ENCODE peak calls at places on chromosomes 6 and 20, in nine cellular contexts. T, G, J, B, P, U, K, N and R are unnamed samples.

GRCh38 chr6:141641406-141641805 is 491.3 kb upstream of the GJE1 start:
- DNase-seq in T (no peak), G (peak; percentile 5), J (no peak), B (peak; percentile 3), P (no peak), U (no peak), K (no peak), N (no peak), R (no peak)

GRCh38 chr20:45343445-45343866 is 4.8 kb downstream of the SDC4 start:
- DNase-seq in T (no peak), G (peak; percentile 71), J (peak; percentile 74), B (no peak), P (no peak), U (no peak), K (no peak), N (no peak), R (no peak)

GRCh38 chr6:133551847-133552331 is 310.7 kb downstream of the EYA4 start:
- DNase-seq in T (peak; percentile 19), G (peak; percentile 69), J (no peak), B (peak; percentile 98), P (peak; percentile 66), U (no peak), K (peak; percentile 71), N (no peak), R (peak; percentile 99)

GRCh38 chr6:151071295-151071694 is 168.5 kb upstream of the AKAP12 start:
- DNase-seq in T (no peak), G (peak; percentile 35), J (no peak), B (peak; percentile 77), P (no peak), U (no peak), K (peak; percentile 35), N (no peak), R (peak; percentile 88)

GRCh38 chr6:106623039-106623438 is 6.3 kb downstream of the RTN4IP1 start:
- DNase-seq in T (no peak), G (no peak), J (no peak), B (no peak), P (no peak), U (no peak), K (no peak), N (no peak), R (no peak)

GRCh38 chr6:148507774-148508173 is 165.1 kb downstream of the SASH1 start:
- DNase-seq in T (no peak), G (no peak), J (no peak), B (no peak), P (no peak), U (no peak), K (no peak), N (no peak), R (peak; percentile 60)

GRCh38 chr6:50602191-50602810 is 111.0 kb upstream of the TFAP2D start:
- DNase-seq in T (peak; percentile 45), G (peak; percentile 76), J (no peak), B (peak; percentile 57), P (no peak), U (peak; percentile 30), K (peak; percentile 42), N (peak; percentile 20), R (peak; percentile 33)

GRCh38 chr20:45933231-45934045 is 1.0 kb upstream of the PCIF1 start:
- DNase-seq in T (peak; percentile 77), G (peak; percentile 91), J (peak; percentile 86), B (peak; percentile 90), P (no peak), U (peak; percentile 70), K (peak; percentile 74), N (peak; percentile 64), R (peak; percentile 84)

GRCh38 chr20:62938105-62938888 is at the start of gene GID8:
- DNase-seq in T (peak; percentile 49), G (peak; percentile 39), J (peak; percentile 75), B (peak; percentile 57), P (no peak), U (peak; percentile 59), K (peak; percentile 39), N (no peak), R (peak; percentile 53)

GRCh38 chr20:10728873-10729670 is 55.3 kb upstream of the JAG1 start:
- DNase-seq in T (no peak), G (peak; percentile 56), J (no peak), B (no peak), P (no peak), U (no peak), K (peak; percentile 66), N (no peak), R (peak; percentile 48)

GRCh38 chr6:54493138-54493537 is 184.9 kb downstream of the TINAG start:
- DNase-seq in T (peak; percentile 48), G (peak; percentile 92), J (no peak), B (peak; percentile 45), P (peak; percentile 48), U (no peak), K (peak; percentile 93), N (no peak), R (peak; percentile 81)

GRCh38 chr6:88982720-88983119 is 19.3 kb upstream of the RNGTT start:
- DNase-seq in T (peak; percentile 66), G (peak; percentile 84), J (no peak), B (peak; percentile 91), P (peak; percentile 69), U (no peak), K (peak; percentile 79), N (no peak), R (peak; percentile 85)

GRCh38 chr20:19275630-19276071 is 63.2 kb downstream of the SLC24A3 start:
- DNase-seq in T (no peak), G (no peak), J (peak; percentile 51), B (no peak), P (no peak), U (no peak), K (peak; percentile 16), N (no peak), R (no peak)

GRCh38 chr20:13458860-13459451 is 179.8 kb downstream of the TASP1 start:
- DNase-seq in T (peak; percentile 34), G (peak; percentile 49), J (no peak), B (peak; percentile 45), P (no peak), U (peak; percentile 22), K (peak; percentile 42), N (no peak), R (peak; percentile 35)

GRCh38 chr6:35259946-35260626 is 551 bp downstream of the ZNF76 start:
- DNase-seq in T (peak; percentile 47), G (peak; percentile 44), J (peak; percentile 86), B (peak; percentile 48), P (no peak), U (peak; percentile 75), K (peak; percentile 82), N (no peak), R (peak; percentile 33)

GRCh38 chr6:98957440-98957839 is 9.7 kb upstream of the FBXL4 start:
- DNase-seq in T (no peak), G (peak; percentile 73), J (peak; percentile 50), B (peak; percentile 77), P (peak; percentile 67), U (peak; percentile 15), K (peak; percentile 68), N (no peak), R (peak; percentile 87)

GRCh38 chr6:4295058-4295788 is 159.8 kb upstream of the ECI2 start:
- DNase-seq in T (no peak), G (no peak), J (no peak), B (no peak), P (no peak), U (no peak), K (no peak), N (no peak), R (no peak)

GRCh38 chr20:48722737-48723191 is 105.0 kb downstream of the PREX1 start:
- DNase-seq in T (no peak), G (peak; percentile 51), J (no peak), B (peak; percentile 44), P (no peak), U (no peak), K (no peak), N (no peak), R (peak; percentile 72)

GRCh38 chr20:18172379-18172778 is 34.7 kb downstream of the KAT14 start:
- DNase-seq in T (no peak), G (peak; percentile 57), J (no peak), B (no peak), P (no peak), U (no peak), K (no peak), N (no peak), R (no peak)

GRCh38 chr20:1286267-1287036 is 20.4 kb downstream of the SNPH start:
- DNase-seq in T (no peak), G (no peak), J (no peak), B (peak; percentile 72), P (no peak), U (no peak), K (no peak), N (no peak), R (no peak)

GRCh38 chr6:16712931-16713484 is 48.3 kb downstream of the ATXN1 start:
- DNase-seq in T (peak; percentile 92), G (peak; percentile 92), J (no peak), B (peak; percentile 85), P (peak; percentile 38), U (no peak), K (peak; percentile 97), N (no peak), R (peak; percentile 95)

GRCh38 chr6:16803294-16804006 is 42.2 kb upstream of the ATXN1 start:
- DNase-seq in T (no peak), G (no peak), J (no peak), B (no peak), P (no peak), U (peak; percentile 18), K (no peak), N (peak; percentile 69), R (no peak)

GRCh38 chr6:116887884-116888283 is 10.8 kb downstream of the RFX6 start:
- DNase-seq in T (no peak), G (no peak), J (no peak), B (no peak), P (no peak), U (no peak), K (no peak), N (no peak), R (no peak)

GRCh38 chr6:166533205-166533824 is 53.2 kb downstream of the RAMACL start:
- DNase-seq in T (no peak), G (peak; percentile 20), J (peak; percentile 59), B (no peak), P (no peak), U (no peak), K (no peak), N (no peak), R (no peak)

GRCh38 chr6:152094276-152094675 is 286.8 kb downstream of the ESR1 start:
- DNase-seq in T (no peak), G (no peak), J (no peak), B (no peak), P (no peak), U (no peak), K (no peak), N (no peak), R (no peak)

GRCh38 chr6:105862936-105863603 is 223.1 kb upstream of the PRDM1 start:
- DNase-seq in T (no peak), G (no peak), J (no peak), B (no peak), P (no peak), U (no peak), K (no peak), N (no peak), R (no peak)

GRCh38 chr6:130965657-130966056 is 97.4 kb downstream of the EPB41L2 start:
- DNase-seq in T (no peak), G (no peak), J (no peak), B (peak; percentile 55), P (no peak), U (no peak), K (no peak), N (no peak), R (peak; percentile 63)

GRCh38 chr6:151661928-151662327 is 145.6 kb upstream of the ESR1 start:
- DNase-seq in T (no peak), G (peak; percentile 10), J (no peak), B (no peak), P (no peak), U (peak; percentile 18), K (no peak), N (peak; percentile 14), R (no peak)

GRCh38 chr20:57399587-57400261 is 8.5 kb downstream of the RBM38 start:
- DNase-seq in T (no peak), G (no peak), J (peak; percentile 72), B (no peak), P (no peak), U (no peak), K (no peak), N (no peak), R (no peak)

GRCh38 chr6:125597411-125598253 is 151.8 kb upstream of the HEY2 start:
- DNase-seq in T (no peak), G (no peak), J (no peak), B (peak; percentile 9), P (no peak), U (no peak), K (peak; percentile 78), N (no peak), R (no peak)

GRCh38 chr6:81613606-81614005 is 138.9 kb downstream of the TENT5A start:
- DNase-seq in T (no peak), G (peak; percentile 57), J (no peak), B (peak; percentile 45), P (peak; percentile 49), U (no peak), K (peak; percentile 75), N (no peak), R (peak; percentile 86)